ENCODE peak calls at places on chromosomes 3 and 15, in eight cellular contexts. J, F, G, M, C, Z, X and N are unnamed samples.

GRCh38 chr15:68274184-68274848 is 3.2 kb upstream of the FEM1B start:
- DNase-seq in M (no peak), F (no peak), X (no peak), G (no peak), J (no peak), C (no peak), Z (no peak), N (no peak)

GRCh38 chr3:21645121-21645897 is 105.7 kb downstream of the ZNF385D start:
- DNase-seq in G (no peak), F (peak; percentile 45), C (peak; percentile 76), X (peak; percentile 75), Z (no peak), J (no peak), M (peak; percentile 58), N (no peak)

GRCh38 chr3:44687898-44688297 is 24.6 kb upstream of the ZNF502 start:
- DNase-seq in J (no peak), F (no peak), Z (no peak), C (no peak), G (no peak), X (no peak), M (no peak), N (no peak)

GRCh38 chr3:113104746-113105479 is 106.4 kb upstream of the BOC start:
- DNase-seq in G (no peak), X (peak; percentile 13), J (no peak), F (no peak), C (no peak), M (no peak), Z (no peak), N (no peak)

GRCh38 chr15:28955160-28955502 is 69.4 kb downstream of the APBA2 start:
- DNase-seq in J (no peak), Z (peak; percentile 9), X (no peak), G (peak; percentile 44), M (no peak), F (no peak), C (peak; percentile 65), N (no peak)

GRCh38 chr15:87713405-87713995 is 543.0 kb downstream of the NTRK3 start:
- DNase-seq in Z (no peak), J (no peak), C (no peak), X (no peak), F (no peak), G (no peak), M (no peak), N (no peak)

GRCh38 chr15:60695713-60696522 is 217.0 kb upstream of the ICE2 start:
- DNase-seq in M (no peak), C (no peak), X (no peak), Z (no peak), J (no peak), G (no peak), F (no peak), N (no peak)

GRCh38 chr3:88032245-88032644 is 26.6 kb downstream of the CGGBP1 start:
- DNase-seq in X (no peak), G (peak; percentile 0), Z (no peak), J (no peak), C (peak; percentile 28), M (no peak), F (no peak), N (no peak)

GRCh38 chr15:76999996-77000395 is 5.1 kb downstream of the PSTPIP1 start:
- DNase-seq in M (no peak), F (no peak), Z (no peak), G (no peak), J (no peak), X (no peak), C (no peak), N (no peak)

GRCh38 chr3:153667341-153667740 is 453.8 kb upstream of the ARHGEF26 start:
- DNase-seq in M (no peak), F (no peak), C (peak; percentile 30), J (no peak), G (peak; percentile 9), X (no peak), Z (no peak), N (no peak)

GRCh38 chr3:14371573-14372474 is 30.6 kb upstream of the SLC6A6 start:
- DNase-seq in Z (peak; percentile 74), X (peak; percentile 49), F (peak; percentile 50), J (peak; percentile 93), G (no peak), M (peak; percentile 84), C (peak; percentile 76), N (peak; percentile 87)

GRCh38 chr15:79212589-79213139 is 69.9 kb upstream of the ANKRD34C start:
- DNase-seq in J (no peak), G (no peak), C (no peak), M (no peak), X (no peak), F (no peak), Z (no peak), N (no peak)

GRCh38 chr3:28949580-28949979 is 331.3 kb upstream of the RBMS3 start:
- DNase-seq in X (no peak), G (no peak), C (no peak), Z (no peak), M (no peak), J (no peak), F (no peak), N (peak; percentile 42)

GRCh38 chr3:65444448-65444815 is 594.3 kb downstream of the MAGI1 start:
- DNase-seq in X (no peak), Z (no peak), C (no peak), G (no peak), M (no peak), J (no peak), F (no peak), N (no peak)

GRCh38 chr3:99901200-99901926 is 83.7 kb downstream of the CMSS1 start:
- DNase-seq in Z (peak; percentile 71), F (no peak), G (peak; percentile 59), J (no peak), C (peak; percentile 84), M (no peak), X (peak; percentile 84), N (no peak)

GRCh38 chr3:36707623-36708409 is 56.5 kb downstream of the DCLK3 start:
- DNase-seq in M (no peak), J (no peak), G (peak; percentile 4), C (peak; percentile 77), F (no peak), Z (peak; percentile 66), X (peak; percentile 21), N (no peak)

GRCh38 chr3:19348929-19349564 is 200.7 kb downstream of the KCNH8 start:
- DNase-seq in M (no peak), F (no peak), C (peak; percentile 16), G (no peak), J (no peak), X (peak; percentile 8), Z (peak; percentile 17), N (no peak)

GRCh38 chr15:62896969-62897486 is 145.5 kb upstream of the TPM1 start:
- DNase-seq in G (peak; percentile 97), Z (peak; percentile 71), F (peak; percentile 92), M (peak; percentile 89), C (peak; percentile 99), X (peak; percentile 99), J (peak; percentile 78), N (peak; percentile 28)

GRCh38 chr3:120274739-120275167 is 10.3 kb downstream of the GPR156 start:
- DNase-seq in G (no peak), Z (no peak), F (no peak), X (peak; percentile 63), C (peak; percentile 6), J (no peak), M (peak; percentile 31), N (peak; percentile 26)

GRCh38 chr3:126126292-126126691 is 42.4 kb upstream of the SLC41A3 start:
- DNase-seq in M (peak; percentile 2), J (peak; percentile 28), Z (no peak), C (no peak), X (no peak), G (no peak), F (no peak), N (no peak)

GRCh38 chr3:123732447-123732846 is 147.6 kb upstream of the HACD2 start:
- DNase-seq in M (no peak), C (peak; percentile 82), G (no peak), Z (no peak), F (no peak), J (no peak), X (peak; percentile 21), N (no peak)

GRCh38 chr3:94064243-94064642 is 1.4 kb downstream of the NSUN3 start:
- DNase-seq in X (peak; percentile 56), F (no peak), M (no peak), Z (no peak), G (no peak), C (no peak), J (no peak), N (no peak)
- TF ChIP-seq CTCF in X (no peak), F (no peak), M (no peak), Z (no peak), G (no peak), C (no peak), J (no peak), N (no peak)

GRCh38 chr3:128878011-128878457 is 1.4 kb upstream of the ACAD9 start:
- DNase-seq in M (no peak), J (no peak), Z (no peak), C (no peak), X (no peak), F (no peak), G (no peak), N (no peak)
- H3K4me3 ChIP-seq in M (peak overlapping the region; percentile 72), J (peak overlapping the region; percentile 94), Z (peak overlapping the region; percentile 65), C (peak overlapping the region; percentile 80), X (peak overlapping the region; percentile 90), F (no peak overlapping the region), G (peak overlapping the region; percentile 89), N (peak overlapping the region; percentile 86)

GRCh38 chr15:45804028-45804427 is 169.2 kb downstream of the SQOR start:
- DNase-seq in M (no peak), C (no peak), F (no peak), Z (no peak), X (no peak), G (no peak), J (no peak), N (no peak)
- TF ChIP-seq CTCF in M (no peak), C (no peak), F (no peak), Z (no peak), X (no peak), G (no peak), J (no peak), N (no peak)

DNA sequence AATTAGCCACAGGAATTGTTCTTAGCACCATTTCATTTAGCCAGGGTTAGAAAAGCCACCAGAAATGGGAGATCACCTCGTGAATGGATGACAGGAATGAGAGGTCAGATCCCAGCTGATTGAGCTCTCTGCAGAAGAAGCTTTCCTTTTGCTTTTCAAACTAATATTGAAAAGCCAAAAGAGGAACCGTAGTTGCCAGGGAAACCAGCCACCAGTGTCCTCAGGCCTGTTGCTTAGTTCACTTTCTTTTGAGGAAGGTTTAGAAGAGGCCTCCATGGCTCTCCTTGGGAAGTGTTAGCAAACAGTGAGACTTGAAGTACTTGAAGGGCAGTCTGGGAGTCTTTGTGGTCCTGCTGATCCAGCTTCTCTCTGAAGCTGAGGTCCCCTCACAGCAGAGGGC is 7.4 kb upstream of the CCK start:
- DNase-seq in Z (no peak), F (no peak), M (no peak), X (no peak), G (no peak), J (no peak), C (no peak), N (no peak)
- H3K4me3 ChIP-seq in Z (no peak overlapping the region), F (no peak overlapping the region), M (no peak overlapping the region), X (no peak overlapping the region), G (no peak overlapping the region), J (no peak overlapping the region), C (no peak overlapping the region), N (no peak overlapping the region)